ENCODE peak calls at places on chromosomes 5 and 9, in five cellular contexts. Z is glutamatergic neuron, H is nephron progenitor cell, D is astrocyte, F is Peyer's patch. K is an unnamed sample.

GRCh38 chr9:93111371-93112115 is 15.5 kb downstream of the CARD19 start:
- DNase-seq in Z (peak), H (no peak), D (peak), F (peak), K (no peak)

GRCh38 chr9:20642045-20642444 is 19.7 kb upstream of the MLLT3 start:
- DNase-seq in Z (no peak), H (no peak), D (no peak), F (no peak), K (no peak)

GRCh38 chr5:39082995-39083394 is 8.8 kb upstream of the RICTOR start:
- DNase-seq in Z (no peak), H (no peak), D (no peak), F (no peak), K (no peak)

GRCh38 chr5:59001716-59002115 is 418.8 kb downstream of the RAB3C start:
- DNase-seq in Z (no peak), H (no peak), D (no peak), F (no peak), K (no peak)

GRCh38 chr9:87137718-87138117 is 190.4 kb upstream of the GAS1 start:
- DNase-seq in Z (peak), H (no peak), D (no peak), F (no peak), K (no peak)

GRCh38 chr9:34592895-34593601 is 3.5 kb upstream of the CNTFR start:
- DNase-seq in Z (peak), H (peak), D (no peak), F (peak), K (peak)

GRCh38 chr5:126490167-126490937 is 67.1 kb downstream of the GRAMD2B start:
- DNase-seq in Z (no peak), H (peak), D (no peak), F (no peak), K (no peak)

GRCh38 chr9:69865986-69866385 is 45.4 kb downstream of the CFAP95 start:
- DNase-seq in Z (no peak), H (no peak), D (no peak), F (no peak), K (no peak)

GRCh38 chr5:98839469-98840383 is 66.3 kb downstream of the RGMB start:
- DNase-seq in Z (no peak), H (no peak), D (peak), F (no peak), K (no peak)

DNA sequence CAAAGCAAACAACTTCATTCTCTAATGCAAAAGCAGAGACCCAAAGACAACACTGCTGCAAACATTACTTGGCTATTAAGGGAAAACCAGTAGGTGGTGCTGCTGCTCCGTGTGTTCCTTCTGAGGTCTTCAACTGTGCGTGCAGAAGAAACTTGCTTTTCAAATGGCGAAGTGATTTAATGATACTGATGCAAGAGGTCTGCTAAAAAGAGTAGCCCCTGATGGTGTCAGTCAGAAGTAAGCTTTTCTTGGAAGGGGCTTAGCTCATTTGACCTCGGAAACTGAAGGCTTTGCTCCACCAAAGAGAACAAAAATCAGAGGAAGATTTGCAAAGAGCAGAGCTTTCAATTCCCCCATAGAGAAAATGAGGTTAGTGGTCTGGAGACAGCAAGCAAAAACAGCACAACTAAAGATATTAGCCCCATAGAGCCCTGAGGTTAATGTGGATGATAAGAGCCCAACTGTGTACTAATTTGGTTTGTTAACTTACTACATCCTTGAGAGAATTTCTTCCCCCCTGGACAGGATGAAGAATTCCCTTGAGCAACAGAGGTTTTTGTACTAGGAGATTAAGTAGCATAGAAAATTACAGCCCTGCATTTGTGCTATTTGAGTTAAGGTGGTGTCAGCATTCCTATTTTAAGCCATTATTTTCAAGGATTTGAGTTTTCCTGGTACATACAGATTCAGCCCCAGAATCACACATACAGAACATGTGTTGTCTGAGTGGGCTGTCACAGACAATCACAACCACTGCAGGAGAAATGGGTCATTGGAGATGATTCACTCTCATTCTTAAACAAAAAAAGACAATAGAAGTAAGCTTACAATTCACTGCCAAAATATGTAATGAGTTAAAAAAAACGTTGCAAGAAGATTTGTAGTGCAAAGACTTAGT is 153.2 kb upstream of the C9orf72 start:
- DNase-seq in Z (peak), H (peak), D (peak), F (peak), K (peak)
- TF ChIP-seq CTCF in Z (peak), H (peak), D (peak), F (peak), K (peak)

GRCh38 chr9:114607671-114608524 is 3.2 kb upstream of the TMEM268 start:
- DNase-seq in Z (no peak), H (no peak), D (no peak), F (no peak), K (no peak)

GRCh38 chr9:114606597-114607207 is 4.4 kb upstream of the TMEM268 start:
- DNase-seq in Z (no peak), H (no peak), D (peak), F (no peak), K (peak)

GRCh38 chr9:114608525-114608796 is 2.6 kb upstream of the TMEM268 start:
- DNase-seq in Z (no peak), H (no peak), D (no peak), F (no peak), K (no peak)

GRCh38 chr9:114604974-114605373 is 6.1 kb upstream of the TMEM268 start:
- DNase-seq in Z (no peak), H (no peak), D (no peak), F (no peak), K (no peak)

DNA sequence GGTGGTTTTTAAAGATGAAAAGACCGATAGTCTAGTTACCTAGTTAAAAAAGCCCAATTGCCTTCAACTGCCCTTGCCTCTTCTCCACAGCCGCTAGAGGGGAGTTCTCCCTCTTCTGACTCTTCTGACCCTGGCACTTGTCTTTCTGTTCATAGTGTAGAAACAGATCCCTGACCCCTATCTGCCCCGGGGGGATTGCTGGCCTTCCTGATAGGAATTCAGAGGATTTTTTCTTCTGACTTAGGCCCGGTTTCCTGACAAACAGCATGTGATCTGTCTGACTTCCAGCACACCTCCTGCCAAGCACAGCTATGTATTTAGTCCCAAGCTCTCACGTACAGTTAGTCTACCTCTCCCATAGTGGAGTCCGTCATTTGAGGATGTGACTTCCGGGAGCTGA is 5.0 kb upstream of the TMEM268 start:
- DNase-seq in Z (no peak), H (peak), D (no peak), F (no peak), K (no peak)
- TF ChIP-seq CTCF in Z (no peak), H (no peak), D (no peak), F (no peak), K (no peak)

DNA sequence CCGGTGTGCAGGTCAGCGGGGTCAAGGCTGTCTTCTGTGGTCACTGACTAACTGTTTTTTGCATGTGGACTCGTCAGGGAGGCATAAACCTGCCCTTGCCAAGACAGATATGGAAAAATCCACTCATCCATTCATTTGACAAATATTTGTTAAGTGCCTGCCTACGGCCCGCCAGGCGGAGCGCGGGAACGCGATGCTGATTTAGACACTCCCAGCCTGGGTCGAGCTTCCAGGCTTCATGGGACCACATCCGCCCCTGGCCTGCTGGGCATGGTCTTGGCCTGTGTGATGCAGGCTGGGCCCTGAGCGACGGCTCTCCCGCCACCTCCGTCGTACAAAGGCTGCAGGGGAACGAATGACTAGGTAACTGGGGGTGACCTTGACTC is 18.1 kb downstream of the MYMK start:
- DNase-seq in Z (no peak), H (peak), D (peak), F (no peak), K (peak)
- TF ChIP-seq CTCF in Z (no peak), H (no peak), D (no peak), F (no peak), K (no peak)

GRCh38 chr9:32706004-32706749 is 70.7 kb upstream of the TAF1L start:
- DNase-seq in Z (no peak), H (no peak), D (peak), F (no peak), K (no peak)
- TF ChIP-seq CTCF in Z (no peak), H (no peak), D (no peak), F (no peak), K (no peak)

GRCh38 chr5:65742565-65743231 is 20.7 kb downstream of the NLN start:
- DNase-seq in Z (no peak), H (no peak), D (peak), F (no peak), K (no peak)
- TF ChIP-seq CTCF in Z (peak), H (peak), D (peak), F (peak), K (no peak)